ENCODE peak calls at places on chromosomes 1 and 21, in seven cellular contexts. One of them, this sample, is unnamed.

GRCh38 chr1:200901350-200901749 is 6.7 kb downstream of the INAVA start:
- DNase-seq in KBM-7: no peak
- DNase-seq in GM04504: no peak
- DNase-seq in EL: no peak
- DNase-seq in SK-N-SH: no peak
- DNase-seq in fibroblast of lung: no peak
- DNase-seq in HTR-8/SVneo: no peak
- DNase-seq in this sample: no peak

GRCh38 chr1:30533796-30534550 is 189.4 kb downstream of the MATN1 start:
- DNase-seq in EL: no peak
- DNase-seq in KBM-7: no peak
- DNase-seq in SK-N-SH: no peak
- DNase-seq in GM04504: no peak
- DNase-seq in HTR-8/SVneo: no peak
- DNase-seq in fibroblast of lung: no peak
- DNase-seq in this sample: no peak

GRCh38 chr1:223137402-223138100 is 5.5 kb downstream of the TLR5 start:
- DNase-seq in GM04504: peak; percentile 71
- DNase-seq in HTR-8/SVneo: no peak
- DNase-seq in fibroblast of lung: peak; percentile 85
- DNase-seq in EL: peak; percentile 56
- DNase-seq in SK-N-SH: no peak
- DNase-seq in KBM-7: peak; percentile 29
- DNase-seq in this sample: peak; percentile 68

GRCh38 chr1:176877557-176877956 is 287.0 kb downstream of the ASTN1 start:
- DNase-seq in EL: no peak
- DNase-seq in HTR-8/SVneo: no peak
- DNase-seq in GM04504: no peak
- DNase-seq in KBM-7: no peak
- DNase-seq in fibroblast of lung: no peak
- DNase-seq in SK-N-SH: no peak
- DNase-seq in this sample: no peak

GRCh38 chr1:188872376-188872775 is 1605.3 kb downstream of the BRINP3 start:
- DNase-seq in fibroblast of lung: no peak
- DNase-seq in GM04504: no peak
- DNase-seq in KBM-7: no peak
- DNase-seq in SK-N-SH: no peak
- DNase-seq in HTR-8/SVneo: no peak
- DNase-seq in EL: peak; percentile 20
- DNase-seq in this sample: no peak

GRCh38 chr1:28792644-28793121 is 19.3 kb upstream of the OPRD1 start:
- DNase-seq in HTR-8/SVneo: no peak
- DNase-seq in SK-N-SH: no peak
- DNase-seq in EL: no peak
- DNase-seq in GM04504: no peak
- DNase-seq in fibroblast of lung: no peak
- DNase-seq in KBM-7: no peak
- DNase-seq in this sample: no peak

GRCh38 chr1:202283379-202283844 is 58.3 kb downstream of the UBE2T start:
- DNase-seq in GM04504: peak; percentile 84
- DNase-seq in fibroblast of lung: peak; percentile 58
- DNase-seq in KBM-7: peak; percentile 64
- DNase-seq in EL: peak; percentile 94
- DNase-seq in HTR-8/SVneo: peak; percentile 91
- DNase-seq in SK-N-SH: peak; percentile 49
- DNase-seq in this sample: peak; percentile 72

GRCh38 chr1:58968360-58968952 is 184.6 kb upstream of the JUN start:
- DNase-seq in EL: no peak
- DNase-seq in GM04504: peak; percentile 56
- DNase-seq in HTR-8/SVneo: no peak
- DNase-seq in SK-N-SH: peak; percentile 29
- DNase-seq in fibroblast of lung: peak; percentile 82
- DNase-seq in KBM-7: peak; percentile 66
- DNase-seq in this sample: peak; percentile 20

GRCh38 chr1:76287917-76288316 is 213.4 kb downstream of the ST6GALNAC3 start:
- DNase-seq in HTR-8/SVneo: no peak
- DNase-seq in EL: no peak
- DNase-seq in GM04504: no peak
- DNase-seq in SK-N-SH: no peak
- DNase-seq in KBM-7: no peak
- DNase-seq in fibroblast of lung: no peak
- DNase-seq in this sample: no peak

GRCh38 chr1:67830226-67830625 is 3.0 kb downstream of the GNG12 start:
- DNase-seq in GM04504: no peak
- DNase-seq in KBM-7: no peak
- DNase-seq in HTR-8/SVneo: peak; percentile 11
- DNase-seq in SK-N-SH: no peak
- DNase-seq in EL: peak; percentile 50
- DNase-seq in fibroblast of lung: no peak
- DNase-seq in this sample: no peak

GRCh38 chr1:60847855-60848582 is 234.3 kb upstream of the NFIA start:
- DNase-seq in HTR-8/SVneo: no peak
- DNase-seq in KBM-7: no peak
- DNase-seq in SK-N-SH: no peak
- DNase-seq in GM04504: no peak
- DNase-seq in EL: no peak
- DNase-seq in fibroblast of lung: no peak
- DNase-seq in this sample: no peak

GRCh38 chr1:1080951-1081310 is 6.8 kb upstream of the RNF223 start:
- DNase-seq in HTR-8/SVneo: no peak
- DNase-seq in fibroblast of lung: no peak
- DNase-seq in EL: no peak
- DNase-seq in SK-N-SH: peak; percentile 74
- DNase-seq in KBM-7: no peak
- DNase-seq in GM04504: no peak
- DNase-seq in this sample: no peak

GRCh38 chr1:3631865-3632264 is 7.0 kb downstream of the TPRG1L start:
- DNase-seq in EL: no peak
- DNase-seq in SK-N-SH: no peak
- DNase-seq in fibroblast of lung: no peak
- DNase-seq in KBM-7: no peak
- DNase-seq in GM04504: no peak
- DNase-seq in HTR-8/SVneo: no peak
- DNase-seq in this sample: no peak

GRCh38 chr1:179955318-179955638 is 668 bp downstream of the CEP350 start:
- DNase-seq in EL: peak; percentile 30
- DNase-seq in fibroblast of lung: peak; percentile 11
- DNase-seq in HTR-8/SVneo: peak; percentile 10
- DNase-seq in SK-N-SH: no peak
- DNase-seq in KBM-7: peak; percentile 65
- DNase-seq in GM04504: no peak
- DNase-seq in this sample: no peak

GRCh38 chr1:54582566-54583306 is 34.7 kb downstream of the ACOT11 start:
- DNase-seq in HTR-8/SVneo: no peak
- DNase-seq in fibroblast of lung: no peak
- DNase-seq in GM04504: no peak
- DNase-seq in KBM-7: no peak
- DNase-seq in EL: no peak
- DNase-seq in SK-N-SH: peak; percentile 66
- DNase-seq in this sample: no peak

GRCh38 chr21:44965251-44966022 is 25.6 kb downstream of the SLX9 start:
- DNase-seq in SK-N-SH: no peak
- DNase-seq in GM04504: no peak
- DNase-seq in fibroblast of lung: peak; percentile 30
- DNase-seq in EL: peak; percentile 67
- DNase-seq in HTR-8/SVneo: peak; percentile 41
- DNase-seq in KBM-7: peak; percentile 37
- DNase-seq in this sample: peak; percentile 20

GRCh38 chr1:44970317-44970716 is 16.1 kb downstream of the EIF2B3 start:
- DNase-seq in EL: peak; percentile 79
- DNase-seq in SK-N-SH: no peak
- DNase-seq in KBM-7: peak; percentile 31
- DNase-seq in HTR-8/SVneo: no peak
- DNase-seq in GM04504: no peak
- DNase-seq in fibroblast of lung: peak; percentile 45
- DNase-seq in this sample: peak; percentile 64